ENCODE peak calls at places on chromosomes 4 and X, in eight cellular contexts. One of them, this sample, is unnamed.

GRCh38 chrX:111123606-111124179 is 27.7 kb downstream of the PAK3 start:
- DNase-seq in AG09309: no peak
- DNase-seq in adipocyte: no peak
- DNase-seq in esophagus squamous epithelium: no peak
- DNase-seq in dorsolateral prefrontal cortex: no peak
- DNase-seq in heart left ventricle: no peak
- DNase-seq in hepatocyte: no peak
- DNase-seq in thoracic aorta: no peak
- DNase-seq in this sample: no peak

GRCh38 chrX:130171446-130172126 is at the start of gene RAB33A:
- DNase-seq in thoracic aorta: no peak
- DNase-seq in hepatocyte: peak
- DNase-seq in esophagus squamous epithelium: no peak
- DNase-seq in adipocyte: peak
- DNase-seq in dorsolateral prefrontal cortex: peak
- DNase-seq in AG09309: no peak
- DNase-seq in heart left ventricle: no peak
- DNase-seq in this sample: peak

GRCh38 chr4:40486534-40486933 is 143.1 kb downstream of the RBM47 start:
- DNase-seq in adipocyte: peak
- DNase-seq in dorsolateral prefrontal cortex: no peak
- DNase-seq in esophagus squamous epithelium: no peak
- DNase-seq in thoracic aorta: no peak
- DNase-seq in AG09309: peak
- DNase-seq in heart left ventricle: no peak
- DNase-seq in hepatocyte: no peak
- DNase-seq in this sample: peak

GRCh38 chr4:54192811-54193210 is 36.3 kb upstream of the PDGFRA start:
- DNase-seq in hepatocyte: no peak
- DNase-seq in adipocyte: no peak
- DNase-seq in AG09309: no peak
- DNase-seq in dorsolateral prefrontal cortex: no peak
- DNase-seq in esophagus squamous epithelium: no peak
- DNase-seq in heart left ventricle: no peak
- DNase-seq in thoracic aorta: no peak
- DNase-seq in this sample: no peak

GRCh38 chr4:124431663-124432192 is 280.8 kb downstream of the ANKRD50 start:
- DNase-seq in AG09309: no peak
- DNase-seq in dorsolateral prefrontal cortex: no peak
- DNase-seq in hepatocyte: no peak
- DNase-seq in thoracic aorta: no peak
- DNase-seq in esophagus squamous epithelium: no peak
- DNase-seq in adipocyte: peak
- DNase-seq in heart left ventricle: no peak
- DNase-seq in this sample: no peak

GRCh38 chr4:65791111-65791806 is 121.0 kb upstream of the EPHA5 start:
- DNase-seq in AG09309: no peak
- DNase-seq in heart left ventricle: no peak
- DNase-seq in esophagus squamous epithelium: no peak
- DNase-seq in dorsolateral prefrontal cortex: no peak
- DNase-seq in adipocyte: peak
- DNase-seq in thoracic aorta: no peak
- DNase-seq in hepatocyte: no peak
- DNase-seq in this sample: no peak

GRCh38 chrX:133376422-133376821 is 38.9 kb downstream of the GPC4 start:
- DNase-seq in heart left ventricle: no peak
- DNase-seq in AG09309: no peak
- DNase-seq in esophagus squamous epithelium: no peak
- DNase-seq in thoracic aorta: no peak
- DNase-seq in adipocyte: no peak
- DNase-seq in hepatocyte: no peak
- DNase-seq in dorsolateral prefrontal cortex: no peak
- DNase-seq in this sample: no peak

GRCh38 chr4:132614682-132615081 is 534.4 kb upstream of the PCDH10 start:
- DNase-seq in thoracic aorta: no peak
- DNase-seq in adipocyte: peak
- DNase-seq in AG09309: no peak
- DNase-seq in heart left ventricle: no peak
- DNase-seq in hepatocyte: no peak
- DNase-seq in dorsolateral prefrontal cortex: no peak
- DNase-seq in esophagus squamous epithelium: no peak
- DNase-seq in this sample: peak

GRCh38 chr4:55382515-55383003 is 13.2 kb upstream of the TMEM165 start:
- DNase-seq in dorsolateral prefrontal cortex: no peak
- DNase-seq in AG09309: no peak
- DNase-seq in esophagus squamous epithelium: no peak
- DNase-seq in hepatocyte: no peak
- DNase-seq in thoracic aorta: no peak
- DNase-seq in adipocyte: no peak
- DNase-seq in heart left ventricle: no peak
- DNase-seq in this sample: no peak

GRCh38 chr4:145531193-145531592 is 49.5 kb downstream of the SMAD1 start:
- DNase-seq in adipocyte: no peak
- DNase-seq in heart left ventricle: peak
- DNase-seq in thoracic aorta: no peak
- DNase-seq in AG09309: no peak
- DNase-seq in dorsolateral prefrontal cortex: peak
- DNase-seq in esophagus squamous epithelium: no peak
- DNase-seq in hepatocyte: no peak
- DNase-seq in this sample: no peak

GRCh38 chr4:104494161-104494560 is 533 bp downstream of the CXXC4 start:
- DNase-seq in hepatocyte: no peak
- DNase-seq in AG09309: no peak
- DNase-seq in esophagus squamous epithelium: no peak
- DNase-seq in adipocyte: no peak
- DNase-seq in heart left ventricle: no peak
- DNase-seq in dorsolateral prefrontal cortex: no peak
- DNase-seq in thoracic aorta: no peak
- DNase-seq in this sample: no peak

GRCh38 chrX:108167211-108167872 is 75.8 kb downstream of the ATG4A start:
- DNase-seq in dorsolateral prefrontal cortex: no peak
- DNase-seq in AG09309: no peak
- DNase-seq in esophagus squamous epithelium: no peak
- DNase-seq in adipocyte: peak
- DNase-seq in hepatocyte: no peak
- DNase-seq in heart left ventricle: no peak
- DNase-seq in thoracic aorta: no peak
- DNase-seq in this sample: peak

GRCh38 chrX:31251336-31251735 is 179.5 kb upstream of the FTHL17 start:
- DNase-seq in hepatocyte: no peak
- DNase-seq in AG09309: peak
- DNase-seq in dorsolateral prefrontal cortex: no peak
- DNase-seq in esophagus squamous epithelium: no peak
- DNase-seq in adipocyte: no peak
- DNase-seq in thoracic aorta: no peak
- DNase-seq in heart left ventricle: no peak
- DNase-seq in this sample: peak

GRCh38 chr4:176635372-176636261 is 157.1 kb downstream of the VEGFC start:
- DNase-seq in adipocyte: no peak
- DNase-seq in esophagus squamous epithelium: no peak
- DNase-seq in hepatocyte: peak
- DNase-seq in thoracic aorta: no peak
- DNase-seq in heart left ventricle: no peak
- DNase-seq in AG09309: peak
- DNase-seq in dorsolateral prefrontal cortex: no peak
- DNase-seq in this sample: peak

GRCh38 chr4:121336706-121337105 is 44.1 kb downstream of the QRFPR start:
- DNase-seq in esophagus squamous epithelium: no peak
- DNase-seq in AG09309: no peak
- DNase-seq in hepatocyte: no peak
- DNase-seq in thoracic aorta: no peak
- DNase-seq in dorsolateral prefrontal cortex: no peak
- DNase-seq in adipocyte: no peak
- DNase-seq in heart left ventricle: no peak
- DNase-seq in this sample: no peak

GRCh38 chr4:102343964-102344519 is 1.2 kb downstream of the SLC39A8 start:
- DNase-seq in adipocyte: no peak
- DNase-seq in heart left ventricle: no peak
- DNase-seq in dorsolateral prefrontal cortex: no peak
- DNase-seq in AG09309: no peak
- DNase-seq in hepatocyte: peak
- DNase-seq in thoracic aorta: no peak
- DNase-seq in esophagus squamous epithelium: no peak
- DNase-seq in this sample: peak

GRCh38 chrX:24242649-24243556 is 71.0 kb downstream of the SUPT20HL2 start:
- DNase-seq in adipocyte: peak
- DNase-seq in thoracic aorta: no peak
- DNase-seq in heart left ventricle: no peak
- DNase-seq in dorsolateral prefrontal cortex: no peak
- DNase-seq in AG09309: peak
- DNase-seq in hepatocyte: peak
- DNase-seq in esophagus squamous epithelium: peak
- DNase-seq in this sample: peak

DNA sequence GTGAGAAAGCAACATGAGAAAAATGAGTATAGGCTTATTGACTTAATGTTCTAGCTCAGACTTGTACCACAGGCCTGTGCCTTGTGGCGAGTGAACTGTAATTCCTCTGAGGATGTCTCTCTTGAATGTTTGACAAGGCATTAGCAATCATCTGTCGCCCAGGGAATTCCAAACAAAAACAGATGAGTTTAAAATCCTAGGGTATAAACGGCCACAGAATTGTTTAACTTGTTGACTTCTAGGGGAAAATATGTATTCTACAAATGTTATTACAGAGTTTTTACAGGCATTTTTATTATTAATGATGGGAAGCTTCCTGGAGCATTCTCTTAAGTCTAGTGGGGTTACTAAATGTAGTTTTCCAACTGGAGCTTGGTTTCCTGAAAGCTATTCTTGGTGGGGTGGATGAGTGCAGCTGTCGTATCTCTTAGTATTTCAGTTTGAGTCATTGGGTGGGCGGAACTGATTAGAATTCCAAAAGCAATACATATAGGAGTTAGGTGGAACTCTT is 40.6 kb downstream of the ARHGAP10 start:
- DNase-seq in thoracic aorta: no peak
- DNase-seq in dorsolateral prefrontal cortex: no peak
- DNase-seq in AG09309: no peak
- DNase-seq in hepatocyte: no peak
- DNase-seq in esophagus squamous epithelium: no peak
- DNase-seq in adipocyte: peak
- DNase-seq in heart left ventricle: no peak
- DNase-seq in this sample: peak
- H3K4me3 ChIP-seq in thoracic aorta: peak
- H3K4me3 ChIP-seq in dorsolateral prefrontal cortex: no peak
- H3K4me3 ChIP-seq in AG09309: no peak
- H3K4me3 ChIP-seq in hepatocyte: no peak
- H3K4me3 ChIP-seq in esophagus squamous epithelium: no peak
- H3K4me3 ChIP-seq in adipocyte: peak
- H3K4me3 ChIP-seq in heart left ventricle: no peak
- H3K4me3 ChIP-seq in this sample: no peak

GRCh38 chr4:2257361-2258001 is 4.4 kb downstream of the MXD4 start:
- DNase-seq in adipocyte: no peak
- DNase-seq in thoracic aorta: peak
- DNase-seq in heart left ventricle: no peak
- DNase-seq in AG09309: no peak
- DNase-seq in esophagus squamous epithelium: no peak
- DNase-seq in dorsolateral prefrontal cortex: peak
- DNase-seq in hepatocyte: no peak
- DNase-seq in this sample: no peak

GRCh38 chr4:2254665-2255500 is 7.0 kb downstream of the MXD4 start:
- DNase-seq in hepatocyte: peak
- DNase-seq in esophagus squamous epithelium: no peak
- DNase-seq in adipocyte: no peak
- DNase-seq in AG09309: no peak
- DNase-seq in heart left ventricle: no peak
- DNase-seq in thoracic aorta: peak
- DNase-seq in dorsolateral prefrontal cortex: no peak
- DNase-seq in this sample: no peak

GRCh38 chr4:2256781-2257191 is 5.1 kb downstream of the MXD4 start:
- DNase-seq in adipocyte: no peak
- DNase-seq in AG09309: no peak
- DNase-seq in dorsolateral prefrontal cortex: peak
- DNase-seq in esophagus squamous epithelium: no peak
- DNase-seq in heart left ventricle: peak
- DNase-seq in thoracic aorta: peak
- DNase-seq in hepatocyte: no peak
- DNase-seq in this sample: no peak

GRCh38 chr4:2256156-2256731 is 5.7 kb downstream of the MXD4 start:
- DNase-seq in esophagus squamous epithelium: no peak
- DNase-seq in dorsolateral prefrontal cortex: peak
- DNase-seq in adipocyte: no peak
- DNase-seq in AG09309: no peak
- DNase-seq in heart left ventricle: peak
- DNase-seq in hepatocyte: no peak
- DNase-seq in thoracic aorta: peak
- DNase-seq in this sample: no peak

DNA sequence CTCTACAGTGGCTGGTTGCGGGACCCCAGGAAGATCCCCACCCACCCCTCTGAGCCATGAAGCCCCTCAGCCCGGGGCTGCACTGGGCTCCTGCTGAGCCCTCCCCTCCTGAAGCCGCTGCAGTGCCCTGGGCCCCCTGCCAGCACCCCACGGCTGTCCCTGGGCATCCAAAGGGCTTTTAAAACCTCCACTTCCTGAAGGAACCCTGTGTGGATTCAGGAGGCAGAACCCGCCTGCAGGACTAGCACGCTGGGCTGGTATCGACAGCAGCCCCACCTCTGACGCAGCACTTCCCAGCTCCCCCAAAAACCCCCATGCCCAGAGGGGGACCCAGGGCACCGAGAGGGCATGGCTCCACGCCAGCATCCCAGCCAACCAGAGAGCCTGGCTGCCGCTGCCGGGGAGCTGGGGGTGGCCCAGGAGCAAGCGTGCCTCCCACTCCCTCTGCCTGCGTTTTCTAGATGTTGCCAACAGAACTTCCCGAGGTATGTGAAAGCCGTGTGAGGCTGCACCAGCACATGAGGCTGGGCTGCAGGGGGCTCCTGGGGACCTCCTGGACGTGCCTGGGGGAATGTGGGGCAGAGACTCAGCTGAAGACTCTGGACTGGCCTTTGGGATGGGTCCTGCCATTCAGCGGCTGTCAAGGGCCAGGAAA is 6.3 kb downstream of the MXD4 start:
- DNase-seq in hepatocyte: peak
- DNase-seq in thoracic aorta: peak
- DNase-seq in esophagus squamous epithelium: no peak
- DNase-seq in dorsolateral prefrontal cortex: peak
- DNase-seq in adipocyte: no peak
- DNase-seq in heart left ventricle: peak
- DNase-seq in AG09309: no peak
- DNase-seq in this sample: peak
- H3K4me3 ChIP-seq in hepatocyte: no peak
- H3K4me3 ChIP-seq in thoracic aorta: peak
- H3K4me3 ChIP-seq in esophagus squamous epithelium: no peak
- H3K4me3 ChIP-seq in dorsolateral prefrontal cortex: no peak
- H3K4me3 ChIP-seq in adipocyte: no peak
- H3K4me3 ChIP-seq in heart left ventricle: no peak
- H3K4me3 ChIP-seq in AG09309: no peak
- H3K4me3 ChIP-seq in this sample: no peak

GRCh38 chr4:3462790-3463415 is at the start of gene DOK7:
- DNase-seq in thoracic aorta: no peak
- DNase-seq in adipocyte: peak
- DNase-seq in esophagus squamous epithelium: no peak
- DNase-seq in AG09309: no peak
- DNase-seq in hepatocyte: peak
- DNase-seq in heart left ventricle: peak
- DNase-seq in dorsolateral prefrontal cortex: no peak
- DNase-seq in this sample: no peak
- H3K4me3 ChIP-seq in thoracic aorta: peak
- H3K4me3 ChIP-seq in adipocyte: no peak
- H3K4me3 ChIP-seq in esophagus squamous epithelium: peak
- H3K4me3 ChIP-seq in AG09309: peak
- H3K4me3 ChIP-seq in hepatocyte: no peak
- H3K4me3 ChIP-seq in heart left ventricle: peak
- H3K4me3 ChIP-seq in dorsolateral prefrontal cortex: peak
- H3K4me3 ChIP-seq in this sample: peak

GRCh38 chr4:60461551-60461950 is 738.6 kb upstream of the ADGRL3 start:
- DNase-seq in thoracic aorta: no peak
- DNase-seq in esophagus squamous epithelium: no peak
- DNase-seq in AG09309: no peak
- DNase-seq in adipocyte: no peak
- DNase-seq in hepatocyte: no peak
- DNase-seq in heart left ventricle: no peak
- DNase-seq in dorsolateral prefrontal cortex: no peak
- DNase-seq in this sample: no peak
- H3K4me3 ChIP-seq in thoracic aorta: no peak
- H3K4me3 ChIP-seq in esophagus squamous epithelium: no peak
- H3K4me3 ChIP-seq in AG09309: no peak
- H3K4me3 ChIP-seq in adipocyte: no peak
- H3K4me3 ChIP-seq in hepatocyte: no peak
- H3K4me3 ChIP-seq in heart left ventricle: no peak
- H3K4me3 ChIP-seq in dorsolateral prefrontal cortex: no peak
- H3K4me3 ChIP-seq in this sample: no peak

This sample was measured in fibroblast of villous mesenchyme.